ENCODE peak calls at places on chromosomes 2 and 18, in five cellular contexts. C is left ventricle myocardium inferior, Q is ACHN, N is SK-N-SH, M is amygdala. Y is an unnamed sample.

GRCh38 chr2:127611076-127611925 is 34.7 kb upstream of the GPR17 start:
- DNase-seq in Q (no peak), N (no peak), M (no peak), C (no peak), Y (no peak)

GRCh38 chr18:10009321-10010144 is 95.7 kb downstream of the VAPA start:
- DNase-seq in C (no peak), Q (no peak), M (no peak), N (no peak), Y (no peak)

GRCh38 chr2:200262047-200262446 is 44.4 kb upstream of the SPATS2L start:
- DNase-seq in N (no peak), M (no peak), Q (no peak), C (no peak), Y (no peak)

GRCh38 chr2:240383099-240383758 is 52.2 kb upstream of the GPC1 start:
- DNase-seq in C (peak; percentile 13), N (no peak), Q (no peak), M (no peak), Y (no peak)

GRCh38 chr2:197229509-197230458 is 80.8 kb downstream of the ANKRD44 start:
- DNase-seq in M (no peak), C (no peak), N (no peak), Q (no peak), Y (no peak)

GRCh38 chr18:46260016-46260878 is 156.1 kb downstream of the HAUS1 start:
- DNase-seq in C (no peak), N (no peak), Q (peak; percentile 25), M (no peak), Y (no peak)

GRCh38 chr2:61272421-61273070 is 110.6 kb downstream of the C2orf74 start:
- DNase-seq in M (no peak), N (no peak), C (no peak), Q (no peak), Y (no peak)

GRCh38 chr18:2907459-2908145 is 60.8 kb downstream of the EMILIN2 start:
- DNase-seq in Q (no peak), M (no peak), N (peak; percentile 32), C (no peak), Y (no peak)

GRCh38 chr2:85785871-85786270 is 32.1 kb downstream of the ATOH8 start:
- DNase-seq in M (no peak), Q (no peak), N (no peak), C (no peak), Y (no peak)

GRCh38 chr2:70204452-70204851 is 13.6 kb upstream of the C2orf42 start:
- DNase-seq in N (no peak), C (no peak), Q (no peak), M (no peak), Y (no peak)

GRCh38 chr2:216221806-216222205 is 112.7 kb downstream of the XRCC5 start:
- DNase-seq in M (no peak), C (no peak), Q (no peak), N (no peak), Y (no peak)

GRCh38 chr18:53610957-53611356 is 613.5 kb downstream of the MBD2 start:
- DNase-seq in M (no peak), N (no peak), C (no peak), Q (no peak), Y (no peak)

GRCh38 chr18:34821669-34822210 is 111.6 kb downstream of the DTNA start:
- DNase-seq in Q (no peak), N (no peak), C (no peak), M (no peak), Y (no peak)

GRCh38 chr18:36281941-36282340 is 15.6 kb upstream of the FHOD3 start:
- DNase-seq in Q (no peak), C (no peak), M (no peak), N (no peak), Y (no peak)

GRCh38 chr18:5512191-5512590 is 31.6 kb downstream of the EPB41L3 start:
- DNase-seq in M (no peak), C (no peak), N (no peak), Q (no peak), Y (no peak)

GRCh38 chr18:32427084-32427933 is 43.4 kb downstream of the GAREM1 start:
- DNase-seq in N (no peak), M (no peak), Q (no peak), C (no peak), Y (no peak)